ENCODE peak calls at places on chromosomes 13 and 19, in six cellular contexts. One of them, this sample, is unnamed.

GRCh38 chr19:4376991-4377781 is 23.2 kb downstream of the SH3GL1 start:
- DNase-seq in IMR-90: peak; percentile 50
- DNase-seq in neuronal stem cell: no peak
- DNase-seq in mesendoderm: no peak
- DNase-seq in mesenchymal stem cell: no peak
- DNase-seq in H1: no peak
- DNase-seq in this sample: no peak

GRCh38 chr19:2983351-2984195 is 6.2 kb downstream of the TLE6 start:
- DNase-seq in IMR-90: peak; percentile 7
- DNase-seq in neuronal stem cell: no peak
- DNase-seq in mesendoderm: peak; percentile 88
- DNase-seq in mesenchymal stem cell: peak; percentile 60
- DNase-seq in H1: peak; percentile 83
- DNase-seq in this sample: peak; percentile 97

GRCh38 chr19:3990815-3991117 is 5.5 kb upstream of the EEF2 start:
- DNase-seq in IMR-90: no peak
- DNase-seq in neuronal stem cell: no peak
- DNase-seq in mesendoderm: no peak
- DNase-seq in mesenchymal stem cell: no peak
- DNase-seq in H1: no peak
- DNase-seq in this sample: no peak

GRCh38 chr19:5882421-5882968 is 12.2 kb upstream of the FUT5 start:
- DNase-seq in IMR-90: no peak
- DNase-seq in neuronal stem cell: no peak
- DNase-seq in mesendoderm: no peak
- DNase-seq in mesenchymal stem cell: peak; percentile 77
- DNase-seq in H1: no peak
- DNase-seq in this sample: no peak

GRCh38 chr13:73040968-73041580 is 17.7 kb upstream of the KLF5 start:
- DNase-seq in IMR-90: no peak
- DNase-seq in neuronal stem cell: no peak
- DNase-seq in mesendoderm: no peak
- DNase-seq in mesenchymal stem cell: no peak
- DNase-seq in H1: no peak
- DNase-seq in this sample: peak; percentile 94

GRCh38 chr19:10861118-10861651 is 10.2 kb upstream of the CARM1 start:
- DNase-seq in IMR-90: no peak
- DNase-seq in neuronal stem cell: no peak
- DNase-seq in mesendoderm: peak; percentile 62
- DNase-seq in mesenchymal stem cell: peak; percentile 48
- DNase-seq in H1: no peak
- DNase-seq in this sample: peak; percentile 47

GRCh38 chr19:13894552-13894951 is 11.4 kb downstream of the BRME1 start:
- DNase-seq in IMR-90: no peak
- DNase-seq in neuronal stem cell: no peak
- DNase-seq in mesendoderm: no peak
- DNase-seq in mesenchymal stem cell: no peak
- DNase-seq in H1: no peak
- DNase-seq in this sample: no peak

GRCh38 chr19:14048439-14049153 is 13.3 kb downstream of the PALM3 start:
- DNase-seq in IMR-90: no peak
- DNase-seq in neuronal stem cell: peak; percentile 30
- DNase-seq in mesendoderm: peak; percentile 85
- DNase-seq in mesenchymal stem cell: peak; percentile 88
- DNase-seq in H1: peak; percentile 56
- DNase-seq in this sample: peak; percentile 93

GRCh38 chr13:50700664-50701266 is 142.7 kb downstream of the DLEU7 start:
- DNase-seq in IMR-90: no peak
- DNase-seq in neuronal stem cell: no peak
- DNase-seq in mesendoderm: no peak
- DNase-seq in mesenchymal stem cell: no peak
- DNase-seq in H1: no peak
- DNase-seq in this sample: no peak

GRCh38 chr19:11205939-11206570 is 8.7 kb upstream of the KANK2 start:
- DNase-seq in IMR-90: no peak
- DNase-seq in neuronal stem cell: no peak
- DNase-seq in mesendoderm: no peak
- DNase-seq in mesenchymal stem cell: no peak
- DNase-seq in H1: no peak
- DNase-seq in this sample: no peak

GRCh38 chr13:51645154-51645650 is 60.9 kb downstream of the WDFY2 start:
- DNase-seq in IMR-90: peak; percentile 57
- DNase-seq in neuronal stem cell: no peak
- DNase-seq in mesendoderm: peak; percentile 84
- DNase-seq in mesenchymal stem cell: peak; percentile 96
- DNase-seq in H1: no peak
- DNase-seq in this sample: peak; percentile 24

GRCh38 chr19:6856749-6857372 is 30.5 kb upstream of the ADGRE1 start:
- DNase-seq in IMR-90: no peak
- DNase-seq in neuronal stem cell: no peak
- DNase-seq in mesendoderm: no peak
- DNase-seq in mesenchymal stem cell: no peak
- DNase-seq in H1: no peak
- DNase-seq in this sample: no peak

GRCh38 chr19:5345895-5346386 is 5.3 kb upstream of the PTPRS start:
- DNase-seq in IMR-90: peak; percentile 60
- DNase-seq in neuronal stem cell: no peak
- DNase-seq in mesendoderm: peak; percentile 58
- DNase-seq in mesenchymal stem cell: peak; percentile 70
- DNase-seq in H1: no peak
- DNase-seq in this sample: peak; percentile 60

GRCh38 chr19:14248578-14249011 is 42.6 kb upstream of the ADGRL1 start:
- DNase-seq in IMR-90: no peak
- DNase-seq in neuronal stem cell: peak; percentile 87
- DNase-seq in mesendoderm: peak; percentile 98
- DNase-seq in mesenchymal stem cell: peak; percentile 55
- DNase-seq in H1: peak; percentile 84
- DNase-seq in this sample: no peak

GRCh38 chr19:36686365-36687213 is 823 bp upstream of the ZNF567 start:
- DNase-seq in IMR-90: peak; percentile 5
- DNase-seq in neuronal stem cell: no peak
- DNase-seq in mesendoderm: peak; percentile 10
- DNase-seq in mesenchymal stem cell: peak; percentile 8
- DNase-seq in H1: no peak
- DNase-seq in this sample: no peak

GRCh38 chr13:40101708-40102359 is 446.4 kb downstream of the COG6 start:
- DNase-seq in IMR-90: no peak
- DNase-seq in neuronal stem cell: no peak
- DNase-seq in mesendoderm: no peak
- DNase-seq in mesenchymal stem cell: no peak
- DNase-seq in H1: no peak
- DNase-seq in this sample: no peak

GRCh38 chr13:102571075-102571474 is 25.7 kb upstream of the TPP2 start:
- DNase-seq in IMR-90: no peak
- DNase-seq in neuronal stem cell: no peak
- DNase-seq in mesendoderm: peak; percentile 47
- DNase-seq in mesenchymal stem cell: no peak
- DNase-seq in H1: no peak
- DNase-seq in this sample: no peak

GRCh38 chr13:102724923-102725322 is 30.1 kb upstream of the METTL21C start:
- DNase-seq in IMR-90: peak; percentile 24
- DNase-seq in neuronal stem cell: no peak
- DNase-seq in mesendoderm: peak; percentile 7
- DNase-seq in mesenchymal stem cell: no peak
- DNase-seq in H1: no peak
- DNase-seq in this sample: peak; percentile 92

GRCh38 chr13:77860621-77861020 is 58.0 kb downstream of the EDNRB start:
- DNase-seq in IMR-90: peak; percentile 93
- DNase-seq in neuronal stem cell: no peak
- DNase-seq in mesendoderm: no peak
- DNase-seq in mesenchymal stem cell: peak; percentile 85
- DNase-seq in H1: no peak
- DNase-seq in this sample: no peak

GRCh38 chr19:42313096-42313839 is at the start of gene TMEM145:
- DNase-seq in IMR-90: peak; percentile 52
- DNase-seq in neuronal stem cell: peak; percentile 51
- DNase-seq in mesendoderm: peak; percentile 78
- DNase-seq in mesenchymal stem cell: peak; percentile 64
- DNase-seq in H1: no peak
- DNase-seq in this sample: no peak

GRCh38 chr13:50130686-50131051 is 115.4 kb downstream of the KCNRG start:
- DNase-seq in IMR-90: peak; percentile 47
- DNase-seq in neuronal stem cell: peak; percentile 46
- DNase-seq in mesendoderm: no peak
- DNase-seq in mesenchymal stem cell: no peak
- DNase-seq in H1: no peak
- DNase-seq in this sample: peak; percentile 41

GRCh38 chr19:46828484-46828883 is 22.2 kb downstream of the AP2S1 start:
- DNase-seq in IMR-90: peak; percentile 75
- DNase-seq in neuronal stem cell: no peak
- DNase-seq in mesendoderm: no peak
- DNase-seq in mesenchymal stem cell: peak; percentile 84
- DNase-seq in H1: no peak
- DNase-seq in this sample: peak; percentile 68

GRCh38 chr19:40717880-40718773 is 1.2 kb downstream of the ITPKC start:
- DNase-seq in IMR-90: peak; percentile 15
- DNase-seq in neuronal stem cell: no peak
- DNase-seq in mesendoderm: peak; percentile 61
- DNase-seq in mesenchymal stem cell: peak; percentile 46
- DNase-seq in H1: no peak
- DNase-seq in this sample: peak; percentile 43

GRCh38 chr19:43441736-43442135 is 23.7 kb downstream of the LYPD3 start:
- DNase-seq in IMR-90: no peak
- DNase-seq in neuronal stem cell: no peak
- DNase-seq in mesendoderm: no peak
- DNase-seq in mesenchymal stem cell: no peak
- DNase-seq in H1: no peak
- DNase-seq in this sample: no peak

GRCh38 chr19:40089462-40089861 is 1.3 kb downstream of the ZNF780A start:
- DNase-seq in IMR-90: peak; percentile 8
- DNase-seq in neuronal stem cell: no peak
- DNase-seq in mesendoderm: no peak
- DNase-seq in mesenchymal stem cell: peak; percentile 27
- DNase-seq in H1: no peak
- DNase-seq in this sample: no peak

GRCh38 chr13:52454459-52454824 is 836 bp upstream of the CKAP2 start:
- DNase-seq in IMR-90: peak; percentile 8
- DNase-seq in neuronal stem cell: no peak
- DNase-seq in mesendoderm: peak; percentile 3
- DNase-seq in mesenchymal stem cell: peak; percentile 6
- DNase-seq in H1: no peak
- DNase-seq in this sample: peak; percentile 6

DNA sequence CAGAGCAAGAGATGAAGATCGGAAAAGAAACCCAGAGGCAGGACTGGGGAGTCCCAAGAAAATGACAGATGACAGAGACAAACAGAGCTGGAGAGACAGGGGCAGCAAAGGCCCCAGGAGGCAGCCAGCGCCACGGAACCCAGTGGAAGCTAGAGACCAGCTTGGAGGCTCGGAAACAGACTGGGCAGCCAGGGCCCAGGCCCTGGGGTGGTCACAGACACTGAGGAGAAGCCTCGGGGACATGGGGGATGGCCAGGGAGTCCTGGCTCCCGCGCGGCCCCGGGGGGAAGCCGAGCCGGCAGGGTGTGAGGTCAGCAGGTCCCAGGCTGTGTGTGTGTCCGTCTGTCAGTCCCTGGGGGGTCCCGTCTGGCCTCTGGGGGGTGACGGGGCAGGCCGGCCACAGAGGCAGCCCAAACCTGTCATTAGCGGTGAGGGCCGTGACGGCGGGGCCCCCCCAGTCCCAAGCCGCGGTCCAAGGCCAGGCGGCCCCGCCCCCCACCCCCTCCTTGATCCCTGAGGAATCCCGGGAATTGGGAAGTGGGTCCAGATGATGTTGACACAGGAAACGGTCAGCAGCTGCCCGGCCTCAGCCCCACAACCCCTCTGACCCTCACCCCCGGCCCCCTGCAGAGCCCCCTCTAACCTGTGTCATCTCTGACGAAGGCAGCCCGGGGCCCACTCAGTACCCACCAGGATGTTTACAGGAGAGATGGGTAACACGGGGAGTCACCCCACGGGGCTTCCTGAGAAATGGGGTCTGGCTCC is 2.5 kb upstream of the TMEM190 start:
- DNase-seq in IMR-90: peak; percentile 74
- DNase-seq in neuronal stem cell: no peak
- DNase-seq in mesendoderm: peak; percentile 68
- DNase-seq in mesenchymal stem cell: peak; percentile 61
- DNase-seq in H1: no peak
- DNase-seq in this sample: no peak
- H3K4me3 ChIP-seq in IMR-90: no peak overlapping the region
- H3K4me3 ChIP-seq in neuronal stem cell: peak overlapping the region; percentile 25
- H3K4me3 ChIP-seq in mesendoderm: no peak overlapping the region
- H3K4me3 ChIP-seq in mesenchymal stem cell: no peak overlapping the region
- H3K4me3 ChIP-seq in H1: peak overlapping the region; percentile 42
- H3K4me3 ChIP-seq in this sample: no peak overlapping the region

DNA sequence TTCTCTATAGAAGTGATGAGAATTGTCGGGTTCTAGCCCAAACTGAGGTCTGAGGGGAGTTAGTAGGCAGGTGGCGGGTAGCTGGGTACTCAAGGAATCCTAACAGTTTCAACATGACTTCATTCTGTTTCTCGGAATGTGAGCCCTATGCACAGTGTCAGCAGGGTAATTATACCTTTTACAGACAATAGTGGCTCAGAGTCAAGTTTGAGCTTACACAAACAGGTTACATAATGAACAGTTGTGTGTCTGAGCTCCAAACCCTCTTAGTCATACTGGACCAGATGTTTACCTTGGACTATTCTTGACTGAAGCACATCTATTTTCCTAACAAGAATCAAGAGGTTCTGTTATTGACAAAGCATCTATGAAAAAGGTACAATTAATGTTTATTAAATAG is 1066.7 kb upstream of the PCDH20 start:
- DNase-seq in IMR-90: no peak
- DNase-seq in neuronal stem cell: no peak
- DNase-seq in mesendoderm: no peak
- DNase-seq in mesenchymal stem cell: no peak
- DNase-seq in H1: no peak
- DNase-seq in this sample: no peak
- H3K23ac ChIP-seq in IMR-90: no peak overlapping the region
- H3K23ac ChIP-seq in neuronal stem cell: no peak overlapping the region
- H3K23ac ChIP-seq in mesendoderm: no peak overlapping the region
- H3K23ac ChIP-seq in mesenchymal stem cell: no peak overlapping the region
- H3K23ac ChIP-seq in H1: no peak overlapping the region
- H3K23ac ChIP-seq in this sample: no peak overlapping the region

DNA sequence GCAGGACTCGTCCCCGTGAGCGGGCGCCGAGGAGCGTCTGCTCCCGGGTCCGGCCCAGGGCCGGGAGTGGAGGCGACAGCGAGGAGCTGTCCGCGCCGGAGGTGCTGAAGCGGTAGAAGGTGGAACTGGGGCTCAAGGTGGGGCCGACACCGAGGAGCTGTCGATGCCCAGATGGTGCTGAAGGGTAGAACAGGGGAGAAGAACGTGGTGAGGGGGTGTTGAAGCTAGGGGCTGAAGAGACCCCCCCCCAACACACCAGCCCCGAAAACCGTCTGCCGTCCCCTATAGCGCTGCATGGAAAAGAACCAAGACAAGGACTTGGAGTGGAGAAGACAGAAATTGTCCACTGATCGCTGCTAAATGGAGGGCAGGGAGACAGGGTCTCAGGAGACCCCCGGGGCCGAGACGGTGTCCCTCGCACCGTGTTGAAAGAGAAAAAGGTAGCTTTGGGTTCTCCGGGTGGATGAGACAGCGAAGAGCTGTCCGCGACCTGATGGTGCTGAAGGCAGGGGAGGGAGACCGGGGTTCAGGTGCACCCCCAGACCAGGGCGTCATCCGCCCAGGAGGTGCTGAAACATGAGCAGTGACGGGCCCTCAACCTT is 7.1 kb upstream of the PDE4C start:
- DNase-seq in IMR-90: peak; percentile 39
- DNase-seq in neuronal stem cell: no peak
- DNase-seq in mesendoderm: no peak
- DNase-seq in mesenchymal stem cell: peak; percentile 63
- DNase-seq in H1: no peak
- DNase-seq in this sample: peak; percentile 77
- H3K4me3 ChIP-seq in IMR-90: no peak overlapping the region
- H3K4me3 ChIP-seq in neuronal stem cell: peak overlapping the region; percentile 32
- H3K4me3 ChIP-seq in mesendoderm: no peak overlapping the region
- H3K4me3 ChIP-seq in mesenchymal stem cell: no peak overlapping the region
- H3K4me3 ChIP-seq in H1: peak overlapping the region; percentile 54
- H3K4me3 ChIP-seq in this sample: no peak overlapping the region

GRCh38 chr13:30600470-30600869 is 17.2 kb upstream of the USPL1 start:
- DNase-seq in IMR-90: no peak
- DNase-seq in neuronal stem cell: no peak
- DNase-seq in mesendoderm: no peak
- DNase-seq in mesenchymal stem cell: no peak
- DNase-seq in H1: no peak
- DNase-seq in this sample: no peak
- H3K23ac ChIP-seq in IMR-90: no peak overlapping the region
- H3K23ac ChIP-seq in neuronal stem cell: no peak overlapping the region
- H3K23ac ChIP-seq in mesendoderm: no peak overlapping the region
- H3K23ac ChIP-seq in mesenchymal stem cell: no peak overlapping the region
- H3K23ac ChIP-seq in H1: no peak overlapping the region
- H3K23ac ChIP-seq in this sample: no peak overlapping the region